ENCODE peak calls at places on chromosomes 6 and 20, in four cellular contexts. W, G, F and X are unnamed samples.

GRCh38 chr6:3625980-3626533 is 125.5 kb downstream of the PXDC1 start:
- DNase-seq in W (no peak), G (no peak), F (no peak), X (no peak)

GRCh38 chr6:105369145-105369544 is 33.7 kb downstream of the PREP start:
- DNase-seq in W (no peak), G (no peak), F (no peak), X (no peak)

GRCh38 chr6:46329568-46329967 is 158.8 kb upstream of the ENPP5 start:
- DNase-seq in W (no peak), G (no peak), F (no peak), X (no peak)

GRCh38 chr6:14452567-14453527 is 335.3 kb downstream of the CD83 start:
- DNase-seq in W (peak; percentile 4), G (peak; percentile 83), F (no peak), X (no peak)

GRCh38 chr20:50040432-50041237 is 57.9 kb downstream of the SNAI1 start:
- DNase-seq in W (no peak), G (no peak), F (no peak), X (no peak)

GRCh38 chr20:63456429-63457284 is 15.8 kb downstream of the KCNQ2 start:
- DNase-seq in W (no peak), G (no peak), F (no peak), X (no peak)

GRCh38 chr6:125224236-125224861 is 70.8 kb downstream of the TPD52L1 start:
- DNase-seq in W (no peak), G (no peak), F (no peak), X (no peak)

GRCh38 chr6:97841763-97842162 is 558.7 kb upstream of the MMS22L start:
- DNase-seq in W (no peak), G (no peak), F (no peak), X (no peak)

GRCh38 chr20:41222703-41223102 is 85.4 kb downstream of the PLCG1 start:
- DNase-seq in W (no peak), G (no peak), F (no peak), X (no peak)

GRCh38 chr20:14282140-14282539 is 55.3 kb downstream of the FLRT3 start:
- DNase-seq in W (no peak), G (no peak), F (no peak), X (no peak)

GRCh38 chr6:13131935-13132661 is 196.2 kb downstream of the TBC1D7 start:
- DNase-seq in W (no peak), G (no peak), F (no peak), X (no peak)

GRCh38 chr20:59752704-59753460 is 148.5 kb downstream of the PHACTR3 start:
- DNase-seq in W (peak; percentile 26), G (no peak), F (no peak), X (no peak)

GRCh38 chr6:1144842-1145755 is 166.8 kb upstream of the FOXQ1 start:
- DNase-seq in W (no peak), G (no peak), F (no peak), X (no peak)

GRCh38 chr6:39375405-39375804 is 52.9 kb upstream of the KCNK16 start:
- DNase-seq in W (no peak), G (no peak), F (no peak), X (no peak)

GRCh38 chr6:157921685-157922367 is 59.8 kb upstream of the SYNJ2 start:
- DNase-seq in W (no peak), G (no peak), F (no peak), X (no peak)

GRCh38 chr6:16355699-16356481 is 117.5 kb downstream of the GMPR start:
- DNase-seq in W (no peak), G (no peak), F (no peak), X (no peak)

GRCh38 chr6:134352786-134353480 is 35.0 kb upstream of the SGK1 start:
- DNase-seq in W (no peak), G (no peak), F (no peak), X (no peak)

GRCh38 chr6:11796819-11797218 is 18.2 kb upstream of the ADTRP start:
- DNase-seq in W (no peak), G (no peak), F (no peak), X (no peak)

GRCh38 chr6:168373389-168373788 is 53.8 kb upstream of the DACT2 start:
- DNase-seq in W (no peak), G (no peak), F (no peak), X (no peak)

GRCh38 chr20:14444106-14444505 is 106.7 kb upstream of the FLRT3 start:
- DNase-seq in W (no peak), G (no peak), F (no peak), X (no peak)

GRCh38 chr6:17712573-17712972 is 5.8 kb upstream of the NUP153 start:
- DNase-seq in W (no peak), G (peak; percentile 49), F (peak; percentile 70), X (no peak)

GRCh38 chr20:25573288-25574251 is 11.8 kb downstream of the NINL start:
- DNase-seq in W (no peak), G (no peak), F (no peak), X (no peak)

GRCh38 chr6:31270788-31271640 is 878 bp downstream of the HLA-C start:
- DNase-seq in W (no peak), G (no peak), F (no peak), X (peak; percentile 46)

GRCh38 chr20:38631155-38632022 is 29.8 kb downstream of the ARHGAP40 start:
- DNase-seq in W (no peak), G (no peak), F (no peak), X (no peak)

GRCh38 chr20:38640486-38640885 is 38.9 kb downstream of the ARHGAP40 start:
- DNase-seq in W (no peak), G (no peak), F (no peak), X (no peak)

GRCh38 chr20:38633577-38634093 is 32.0 kb downstream of the ARHGAP40 start:
- DNase-seq in W (no peak), G (peak; percentile 81), F (peak; percentile 71), X (peak; percentile 79)

GRCh38 chr20:38630727-38631126 is 29.1 kb downstream of the ARHGAP40 start:
- DNase-seq in W (no peak), G (no peak), F (no peak), X (no peak)

DNA sequence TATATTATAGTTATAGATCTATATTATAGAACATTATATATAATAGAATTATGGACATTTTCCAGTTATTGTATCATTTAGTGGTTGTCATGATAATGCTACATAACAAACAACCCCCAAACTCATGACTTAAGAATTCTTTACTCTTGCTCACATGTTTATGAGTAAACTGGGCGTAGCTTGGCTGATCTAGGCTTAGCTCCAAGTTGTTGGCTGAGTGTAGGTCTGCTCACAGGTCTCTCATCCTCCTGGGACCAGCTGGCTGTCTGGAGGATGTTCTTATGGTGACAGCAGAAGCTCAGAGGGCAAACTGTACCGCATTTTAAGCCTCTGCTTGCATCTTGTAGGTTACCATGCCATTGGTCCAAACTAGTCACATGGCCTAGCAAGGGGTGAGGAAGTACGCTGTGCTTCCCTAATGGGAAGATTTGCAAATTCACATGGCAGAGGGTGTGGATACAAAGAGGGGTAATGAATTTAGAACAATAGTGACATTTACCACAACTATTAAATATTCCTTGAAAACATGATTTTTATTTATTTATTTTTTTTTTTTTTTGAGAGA is 34.2 kb downstream of the ARHGAP40 start:
- DNase-seq in W (no peak), G (peak; percentile 47), F (no peak), X (no peak)
- TF ChIP-seq ETV6 in W (no peak), G (no peak), F (no peak), X (no peak)

GRCh38 chr20:36532388-36532787 is 8.9 kb upstream of the MYL9 start:
- DNase-seq in W (no peak), G (no peak), F (no peak), X (no peak)
- TF ChIP-seq NR2C2 in W (no peak), G (no peak), F (no peak), X (no peak)

DNA sequence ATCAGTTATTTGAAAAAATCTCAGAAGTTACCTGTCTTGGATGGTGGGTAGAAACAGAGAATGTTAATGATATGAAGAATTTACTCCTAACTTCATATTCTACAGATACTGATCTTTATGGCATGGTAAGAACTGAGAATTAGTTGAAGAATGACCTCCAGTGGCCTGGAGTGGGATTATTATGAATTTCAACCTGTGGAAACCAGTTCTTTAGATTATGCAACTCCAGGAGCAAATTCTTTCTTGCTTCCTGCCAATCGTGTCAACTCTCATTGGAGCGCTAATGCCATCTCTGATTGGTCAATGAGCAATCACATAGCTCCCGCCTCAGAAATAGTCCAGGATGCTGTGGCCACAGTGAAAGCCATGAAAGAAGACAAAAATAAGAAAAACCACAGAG is 40.6 kb downstream of the LYRM2 start:
- DNase-seq in W (no peak), G (peak; percentile 22), F (peak; percentile 64), X (no peak)
- TF ChIP-seq ETV6 in W (no peak), G (no peak), F (no peak), X (no peak)

DNA sequence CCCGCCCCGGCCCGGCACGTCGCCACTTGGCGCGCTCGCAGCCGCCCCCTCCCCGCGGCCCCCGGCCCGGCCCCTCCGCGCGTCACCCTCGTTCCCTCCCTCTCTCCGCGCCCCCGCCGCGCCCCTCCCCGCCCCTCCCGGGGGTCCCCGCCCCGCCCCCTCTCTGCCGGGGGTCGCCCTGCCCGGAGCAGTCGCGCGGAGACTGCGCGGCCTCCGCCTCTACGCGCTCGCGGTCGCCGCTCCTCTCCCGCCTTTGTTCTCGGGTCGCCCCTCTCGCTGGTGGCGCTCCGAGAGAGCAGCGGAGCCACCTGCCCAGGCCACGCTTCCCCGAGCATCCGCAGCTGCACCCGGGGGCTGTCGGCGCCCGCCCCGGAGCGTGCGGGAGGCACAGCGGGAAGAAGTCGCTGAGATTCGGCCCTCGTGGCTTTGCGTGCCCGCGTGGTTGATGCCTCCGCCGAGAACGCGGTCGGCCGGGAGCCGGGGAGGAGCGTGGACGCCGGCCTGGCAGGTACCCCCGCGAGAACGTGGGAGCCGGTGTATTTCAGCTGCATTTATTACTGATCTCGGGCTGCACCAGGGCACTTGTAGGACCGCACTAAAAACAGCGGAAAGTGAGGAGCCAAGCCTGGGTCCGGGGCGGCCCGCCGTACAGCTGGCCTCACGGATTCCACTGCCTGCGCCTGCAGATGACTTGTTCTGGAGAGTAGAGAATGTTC is 412 bp upstream of the PHF10 start:
- DNase-seq in W (no peak), G (no peak), F (peak; percentile 61), X (peak; percentile 72)
- TF ChIP-seq NR2C2 in W (no peak), G (no peak), F (no peak), X (no peak)

GRCh38 chr20:4512891-4513550 is 208.7 kb upstream of the PRND start:
- DNase-seq in W (no peak), G (no peak), F (peak; percentile 38), X (no peak)

GRCh38 chr20:4509825-4510522 is 211.7 kb upstream of the PRND start:
- DNase-seq in W (no peak), G (no peak), F (no peak), X (no peak)

GRCh38 chr20:4513720-4514119 is 208.0 kb upstream of the PRND start:
- DNase-seq in W (no peak), G (no peak), F (no peak), X (no peak)

GRCh38 chr20:4508773-4509172 is 212.9 kb upstream of the PRND start:
- DNase-seq in W (no peak), G (no peak), F (no peak), X (no peak)

GRCh38 chr20:4511776-4512175 is 209.9 kb upstream of the PRND start:
- DNase-seq in W (no peak), G (no peak), F (no peak), X (no peak)
- TF ChIP-seq ETV6 in W (no peak), G (no peak), F (no peak), X (no peak)